ENCODE peak calls at places on chromosomes 13 and 19, in ten cellular contexts. One of them, this sample, is unnamed.

GRCh38 chr13:98004107-98004506 is 50.6 kb downstream of the IPO5 start:
- DNase-seq in CD4-positive, CD25-positive, alpha-beta regulatory T cell: no peak
- DNase-seq in H7: no peak
- DNase-seq in NB4: no peak
- DNase-seq in AG04449: peak; percentile 41
- DNase-seq in neural progenitor cell: no peak
- DNase-seq in transverse colon: no peak
- DNase-seq in heart left ventricle: no peak
- DNase-seq in endothelial cell of umbilical vein: no peak
- DNase-seq in astrocyte of the cerebellum: peak; percentile 19
- DNase-seq in this sample: no peak

GRCh38 chr13:78830508-78830907 is 171.6 kb upstream of the OBI1 start:
- DNase-seq in CD4-positive, CD25-positive, alpha-beta regulatory T cell: no peak
- DNase-seq in H7: no peak
- DNase-seq in NB4: no peak
- DNase-seq in AG04449: no peak
- DNase-seq in neural progenitor cell: no peak
- DNase-seq in transverse colon: no peak
- DNase-seq in heart left ventricle: no peak
- DNase-seq in endothelial cell of umbilical vein: no peak
- DNase-seq in astrocyte of the cerebellum: no peak
- DNase-seq in this sample: no peak

GRCh38 chr19:40831502-40832430 is 18.5 kb downstream of the CYP2A6 start:
- DNase-seq in CD4-positive, CD25-positive, alpha-beta regulatory T cell: no peak
- DNase-seq in H7: no peak
- DNase-seq in NB4: peak; percentile 88
- DNase-seq in AG04449: peak; percentile 97
- DNase-seq in neural progenitor cell: no peak
- DNase-seq in transverse colon: peak; percentile 55
- DNase-seq in heart left ventricle: no peak
- DNase-seq in endothelial cell of umbilical vein: no peak
- DNase-seq in astrocyte of the cerebellum: peak; percentile 29
- DNase-seq in this sample: peak; percentile 95

GRCh38 chr19:29115181-29115580 is 97.8 kb downstream of the UQCRFS1 start:
- DNase-seq in CD4-positive, CD25-positive, alpha-beta regulatory T cell: no peak
- DNase-seq in H7: no peak
- DNase-seq in NB4: no peak
- DNase-seq in AG04449: no peak
- DNase-seq in neural progenitor cell: no peak
- DNase-seq in transverse colon: no peak
- DNase-seq in heart left ventricle: no peak
- DNase-seq in endothelial cell of umbilical vein: no peak
- DNase-seq in astrocyte of the cerebellum: no peak
- DNase-seq in this sample: no peak

GRCh38 chr19:6033744-6034264 is 55.9 kb upstream of the RANBP3 start:
- DNase-seq in CD4-positive, CD25-positive, alpha-beta regulatory T cell: no peak
- DNase-seq in H7: no peak
- DNase-seq in NB4: no peak
- DNase-seq in AG04449: no peak
- DNase-seq in neural progenitor cell: no peak
- DNase-seq in transverse colon: no peak
- DNase-seq in heart left ventricle: no peak
- DNase-seq in endothelial cell of umbilical vein: no peak
- DNase-seq in astrocyte of the cerebellum: no peak
- DNase-seq in this sample: no peak

GRCh38 chr13:37884674-37885073 is 15.1 kb upstream of the TRPC4 start:
- DNase-seq in CD4-positive, CD25-positive, alpha-beta regulatory T cell: no peak
- DNase-seq in H7: no peak
- DNase-seq in NB4: no peak
- DNase-seq in AG04449: no peak
- DNase-seq in neural progenitor cell: no peak
- DNase-seq in transverse colon: no peak
- DNase-seq in heart left ventricle: no peak
- DNase-seq in endothelial cell of umbilical vein: no peak
- DNase-seq in astrocyte of the cerebellum: no peak
- DNase-seq in this sample: no peak

GRCh38 chr13:38686635-38687245 is at the start of gene FREM2:
- DNase-seq in CD4-positive, CD25-positive, alpha-beta regulatory T cell: no peak
- DNase-seq in H7: peak; percentile 90
- DNase-seq in NB4: no peak
- DNase-seq in AG04449: no peak
- DNase-seq in neural progenitor cell: peak; percentile 97
- DNase-seq in transverse colon: peak; percentile 33
- DNase-seq in heart left ventricle: peak; percentile 25
- DNase-seq in endothelial cell of umbilical vein: no peak
- DNase-seq in astrocyte of the cerebellum: peak; percentile 26
- DNase-seq in this sample: no peak

GRCh38 chr19:38842439-38843174 is 7.2 kb downstream of the HNRNPL start:
- DNase-seq in CD4-positive, CD25-positive, alpha-beta regulatory T cell: peak; percentile 68
- DNase-seq in H7: peak; percentile 38
- DNase-seq in NB4: no peak
- DNase-seq in AG04449: no peak
- DNase-seq in neural progenitor cell: no peak
- DNase-seq in transverse colon: peak; percentile 60
- DNase-seq in heart left ventricle: peak; percentile 8
- DNase-seq in endothelial cell of umbilical vein: no peak
- DNase-seq in astrocyte of the cerebellum: no peak
- DNase-seq in this sample: no peak

GRCh38 chr19:43699506-43700367 is 16.1 kb upstream of the IRGC start:
- DNase-seq in CD4-positive, CD25-positive, alpha-beta regulatory T cell: no peak
- DNase-seq in H7: peak; percentile 91
- DNase-seq in NB4: no peak
- DNase-seq in AG04449: no peak
- DNase-seq in neural progenitor cell: peak; percentile 91
- DNase-seq in transverse colon: peak; percentile 48
- DNase-seq in heart left ventricle: peak; percentile 44
- DNase-seq in endothelial cell of umbilical vein: peak; percentile 46
- DNase-seq in astrocyte of the cerebellum: no peak
- DNase-seq in this sample: peak; percentile 27

GRCh38 chr13:113630804-113631203 is 27.2 kb downstream of the ATP4B start:
- DNase-seq in CD4-positive, CD25-positive, alpha-beta regulatory T cell: no peak
- DNase-seq in H7: no peak
- DNase-seq in NB4: no peak
- DNase-seq in AG04449: no peak
- DNase-seq in neural progenitor cell: no peak
- DNase-seq in transverse colon: no peak
- DNase-seq in heart left ventricle: no peak
- DNase-seq in endothelial cell of umbilical vein: no peak
- DNase-seq in astrocyte of the cerebellum: no peak
- DNase-seq in this sample: no peak

GRCh38 chr13:47976325-47976724 is 24.7 kb downstream of the SUCLA2 start:
- DNase-seq in CD4-positive, CD25-positive, alpha-beta regulatory T cell: no peak
- DNase-seq in H7: no peak
- DNase-seq in NB4: no peak
- DNase-seq in AG04449: no peak
- DNase-seq in neural progenitor cell: no peak
- DNase-seq in transverse colon: no peak
- DNase-seq in heart left ventricle: no peak
- DNase-seq in endothelial cell of umbilical vein: no peak
- DNase-seq in astrocyte of the cerebellum: no peak
- DNase-seq in this sample: no peak

GRCh38 chr19:1676351-1677266 is 24.2 kb upstream of the TCF3 start:
- DNase-seq in CD4-positive, CD25-positive, alpha-beta regulatory T cell: no peak
- DNase-seq in H7: peak; percentile 51
- DNase-seq in NB4: no peak
- DNase-seq in AG04449: no peak
- DNase-seq in neural progenitor cell: no peak
- DNase-seq in transverse colon: no peak
- DNase-seq in heart left ventricle: no peak
- DNase-seq in endothelial cell of umbilical vein: no peak
- DNase-seq in astrocyte of the cerebellum: no peak
- DNase-seq in this sample: no peak
- H3K4me3 ChIP-seq in CD4-positive, CD25-positive, alpha-beta regulatory T cell: no peak overlapping the region
- H3K4me3 ChIP-seq in H7: no peak overlapping the region
- H3K4me3 ChIP-seq in NB4: no peak overlapping the region
- H3K4me3 ChIP-seq in AG04449: no peak overlapping the region
- H3K4me3 ChIP-seq in neural progenitor cell: peak overlapping the region; percentile 39
- H3K4me3 ChIP-seq in transverse colon: no peak overlapping the region
- H3K4me3 ChIP-seq in heart left ventricle: no peak overlapping the region
- H3K4me3 ChIP-seq in endothelial cell of umbilical vein: no peak overlapping the region
- H3K4me3 ChIP-seq in astrocyte of the cerebellum: no peak overlapping the region
- H3K4me3 ChIP-seq in this sample: no peak overlapping the region

DNA sequence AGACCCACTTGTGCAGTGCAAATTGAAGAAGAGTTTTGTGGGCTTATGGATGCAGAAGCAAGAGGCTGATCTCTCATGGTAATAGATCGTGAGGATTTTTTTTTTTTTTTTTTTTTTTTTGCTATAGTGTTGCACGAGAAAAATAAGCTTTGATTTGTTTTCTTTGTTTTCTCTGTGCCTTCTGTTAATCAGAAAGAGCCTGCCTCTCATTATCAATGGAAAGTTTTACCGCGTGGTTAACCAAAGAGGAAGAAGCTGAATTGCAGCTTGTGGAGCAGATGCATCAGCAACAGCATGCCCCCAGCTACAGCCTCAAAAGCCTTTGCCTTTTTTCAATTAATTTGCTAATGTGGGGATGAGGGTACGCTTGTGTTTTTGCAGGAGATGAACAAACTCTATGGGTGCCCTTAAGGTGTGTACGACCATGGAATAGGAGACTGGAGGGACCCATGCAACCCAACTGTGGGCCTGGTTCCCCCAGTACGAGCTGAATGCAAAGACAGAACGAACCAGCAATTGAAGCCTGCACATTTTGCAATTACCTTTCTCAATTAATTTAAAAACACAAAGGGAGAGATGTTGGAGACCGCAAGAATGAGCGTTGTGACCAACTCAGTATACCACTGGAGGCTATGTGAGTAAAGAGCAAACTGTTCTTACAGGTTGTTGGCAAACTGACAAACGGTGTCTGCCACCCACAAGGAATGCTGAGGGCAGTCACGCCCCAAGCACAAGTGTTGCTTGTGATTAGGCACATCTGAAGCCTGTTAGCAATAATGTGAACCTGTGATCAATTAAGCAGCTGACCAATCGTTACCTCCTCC is 58.6 kb upstream of the SPRY2 start:
- DNase-seq in CD4-positive, CD25-positive, alpha-beta regulatory T cell: no peak
- DNase-seq in H7: no peak
- DNase-seq in NB4: peak; percentile 73
- DNase-seq in AG04449: no peak
- DNase-seq in neural progenitor cell: peak; percentile 10
- DNase-seq in transverse colon: peak; percentile 23
- DNase-seq in heart left ventricle: no peak
- DNase-seq in endothelial cell of umbilical vein: no peak
- DNase-seq in astrocyte of the cerebellum: no peak
- DNase-seq in this sample: peak; percentile 15
- H3K4me3 ChIP-seq in CD4-positive, CD25-positive, alpha-beta regulatory T cell: no peak overlapping the region
- H3K4me3 ChIP-seq in H7: no peak overlapping the region
- H3K4me3 ChIP-seq in NB4: no peak overlapping the region
- H3K4me3 ChIP-seq in AG04449: no peak overlapping the region
- H3K4me3 ChIP-seq in neural progenitor cell: no peak overlapping the region
- H3K4me3 ChIP-seq in transverse colon: no peak overlapping the region
- H3K4me3 ChIP-seq in heart left ventricle: no peak overlapping the region
- H3K4me3 ChIP-seq in endothelial cell of umbilical vein: no peak overlapping the region
- H3K4me3 ChIP-seq in astrocyte of the cerebellum: no peak overlapping the region
- H3K4me3 ChIP-seq in this sample: no peak overlapping the region

GRCh38 chr19:48252625-48253024 is 3.1 kb downstream of the CARD8 start:
- DNase-seq in CD4-positive, CD25-positive, alpha-beta regulatory T cell: no peak
- DNase-seq in H7: no peak
- DNase-seq in NB4: no peak
- DNase-seq in AG04449: no peak
- DNase-seq in neural progenitor cell: no peak
- DNase-seq in transverse colon: no peak
- DNase-seq in heart left ventricle: no peak
- DNase-seq in endothelial cell of umbilical vein: no peak
- DNase-seq in astrocyte of the cerebellum: no peak
- DNase-seq in this sample: no peak

GRCh38 chr19:48253999-48254398 is 1.7 kb downstream of the CARD8 start:
- DNase-seq in CD4-positive, CD25-positive, alpha-beta regulatory T cell: no peak
- DNase-seq in H7: no peak
- DNase-seq in NB4: no peak
- DNase-seq in AG04449: no peak
- DNase-seq in neural progenitor cell: no peak
- DNase-seq in transverse colon: no peak
- DNase-seq in heart left ventricle: no peak
- DNase-seq in endothelial cell of umbilical vein: no peak
- DNase-seq in astrocyte of the cerebellum: no peak
- DNase-seq in this sample: no peak

GRCh38 chr19:48255376-48256303 is at the start of gene CARD8:
- DNase-seq in CD4-positive, CD25-positive, alpha-beta regulatory T cell: peak; percentile 88
- DNase-seq in H7: peak; percentile 55
- DNase-seq in NB4: peak; percentile 100
- DNase-seq in AG04449: no peak
- DNase-seq in neural progenitor cell: peak; percentile 82
- DNase-seq in transverse colon: peak; percentile 87
- DNase-seq in heart left ventricle: peak; percentile 91
- DNase-seq in endothelial cell of umbilical vein: peak; percentile 94
- DNase-seq in astrocyte of the cerebellum: peak; percentile 76
- DNase-seq in this sample: peak; percentile 72

GRCh38 chr19:48254529-48254970 is 1.2 kb downstream of the CARD8 start:
- DNase-seq in CD4-positive, CD25-positive, alpha-beta regulatory T cell: no peak
- DNase-seq in H7: no peak
- DNase-seq in NB4: no peak
- DNase-seq in AG04449: no peak
- DNase-seq in neural progenitor cell: no peak
- DNase-seq in transverse colon: no peak
- DNase-seq in heart left ventricle: no peak
- DNase-seq in endothelial cell of umbilical vein: no peak
- DNase-seq in astrocyte of the cerebellum: no peak
- DNase-seq in this sample: no peak

GRCh38 chr19:48258350-48258749 is 2.6 kb upstream of the CARD8 start:
- DNase-seq in CD4-positive, CD25-positive, alpha-beta regulatory T cell: peak; percentile 39
- DNase-seq in H7: no peak
- DNase-seq in NB4: peak; percentile 87
- DNase-seq in AG04449: no peak
- DNase-seq in neural progenitor cell: no peak
- DNase-seq in transverse colon: no peak
- DNase-seq in heart left ventricle: no peak
- DNase-seq in endothelial cell of umbilical vein: peak; percentile 80
- DNase-seq in astrocyte of the cerebellum: no peak
- DNase-seq in this sample: no peak
- H3K4me3 ChIP-seq in CD4-positive, CD25-positive, alpha-beta regulatory T cell: peak overlapping the region; percentile 96
- H3K4me3 ChIP-seq in H7: no peak overlapping the region
- H3K4me3 ChIP-seq in NB4: peak overlapping the region; percentile 71
- H3K4me3 ChIP-seq in AG04449: no peak overlapping the region
- H3K4me3 ChIP-seq in neural progenitor cell: no peak overlapping the region
- H3K4me3 ChIP-seq in transverse colon: no peak overlapping the region
- H3K4me3 ChIP-seq in heart left ventricle: no peak overlapping the region
- H3K4me3 ChIP-seq in endothelial cell of umbilical vein: peak overlapping the region; percentile 34
- H3K4me3 ChIP-seq in astrocyte of the cerebellum: no peak overlapping the region
- H3K4me3 ChIP-seq in this sample: no peak overlapping the region

DNA sequence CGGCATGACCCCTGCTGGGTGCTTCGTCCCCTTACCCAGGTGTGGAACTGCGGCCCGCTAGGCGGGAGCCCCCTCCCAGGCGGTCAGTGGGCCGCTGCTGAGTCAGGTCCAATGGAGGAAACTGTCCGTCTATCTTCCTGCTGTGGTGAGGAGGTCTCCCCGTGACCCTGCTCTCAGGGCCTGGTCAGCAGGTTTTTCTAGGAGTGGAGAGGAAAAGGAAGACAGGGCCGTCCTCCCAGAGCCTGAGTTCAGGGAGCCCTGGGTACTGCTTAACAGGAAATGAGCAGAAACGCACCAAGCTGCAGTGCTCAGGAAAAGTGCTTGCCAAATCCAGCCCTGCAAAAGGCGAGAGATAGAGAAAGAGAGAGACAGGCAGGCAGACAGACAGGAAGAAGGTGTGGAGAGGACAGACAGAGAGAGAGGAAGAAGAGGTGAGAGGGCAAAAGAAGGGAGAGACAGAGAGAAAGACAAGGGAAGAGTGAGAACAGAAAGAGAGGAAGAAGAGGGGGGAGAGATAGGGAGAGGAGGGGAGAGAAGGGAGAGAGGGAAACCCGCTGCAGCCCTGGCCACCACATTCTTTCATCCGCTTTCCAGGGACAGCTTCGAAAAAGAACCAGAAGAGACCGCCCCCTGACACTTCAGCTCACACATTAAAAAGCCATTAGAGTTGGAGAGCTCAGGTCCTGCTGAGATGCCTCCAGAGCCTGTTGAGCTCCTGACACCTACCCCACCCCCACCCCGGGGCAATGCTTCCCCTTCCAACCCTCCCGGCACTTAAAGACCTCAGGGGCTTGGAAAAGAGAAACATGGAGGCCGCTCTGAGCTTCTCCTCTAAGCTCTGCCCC is 10.1 kb downstream of the SH3GL1 start:
- DNase-seq in CD4-positive, CD25-positive, alpha-beta regulatory T cell: no peak
- DNase-seq in H7: peak; percentile 89
- DNase-seq in NB4: no peak
- DNase-seq in AG04449: no peak
- DNase-seq in neural progenitor cell: peak; percentile 87
- DNase-seq in transverse colon: peak; percentile 30
- DNase-seq in heart left ventricle: peak; percentile 49
- DNase-seq in endothelial cell of umbilical vein: peak; percentile 85
- DNase-seq in astrocyte of the cerebellum: no peak
- DNase-seq in this sample: no peak
- H3K4me3 ChIP-seq in CD4-positive, CD25-positive, alpha-beta regulatory T cell: no peak overlapping the region
- H3K4me3 ChIP-seq in H7: no peak overlapping the region
- H3K4me3 ChIP-seq in NB4: no peak overlapping the region
- H3K4me3 ChIP-seq in AG04449: peak overlapping the region; percentile 26
- H3K4me3 ChIP-seq in neural progenitor cell: peak overlapping the region; percentile 30
- H3K4me3 ChIP-seq in transverse colon: no peak overlapping the region
- H3K4me3 ChIP-seq in heart left ventricle: no peak overlapping the region
- H3K4me3 ChIP-seq in endothelial cell of umbilical vein: no peak overlapping the region
- H3K4me3 ChIP-seq in astrocyte of the cerebellum: peak overlapping the region; percentile 5
- H3K4me3 ChIP-seq in this sample: peak overlapping the region; percentile 19

This sample was measured in HFF-Myc.